ENCODE peak calls at places on chromosomes 6 and 20, in ten cellular contexts. M is lower lobe of right lung, N is ascending aorta, E is left ventricle myocardium inferior, B is fibroblast of lung, T is heart right ventricle, J is psoas muscle, L is colonic mucosa, X is heart left ventricle, H is cardiac muscle cell. O is an unnamed sample.

GRCh38 chr20:21100590-21101452 is 5.3 kb downstream of the LINC00237 start:
- DNase-seq in M (peak; percentile 55), L (peak; percentile 23), E (no peak), J (no peak), B (peak; percentile 66), N (no peak), H (no peak), X (no peak), T (no peak), O (no peak)

GRCh38 chr6:138815797-138816528 is 20.1 kb downstream of the ECT2L start:
- DNase-seq in T (no peak), B (peak; percentile 84), M (no peak), J (no peak), H (peak; percentile 61), E (no peak), L (peak; percentile 25), N (no peak), X (no peak), O (no peak)

GRCh38 chr6:11779308-11780096 is 899 bp upstream of the ADTRP start:
- DNase-seq in M (peak; percentile 67), L (peak; percentile 44), X (no peak), E (no peak), B (no peak), J (no peak), T (no peak), H (no peak), N (peak; percentile 22), O (no peak)

GRCh38 chr6:43773050-43773956 is 3.3 kb downstream of the VEGFA start:
- DNase-seq in E (peak; percentile 58), M (peak; percentile 76), T (peak; percentile 54), J (peak; percentile 66), X (peak; percentile 77), N (no peak), H (peak; percentile 72), L (peak; percentile 86), B (peak; percentile 67), O (no peak)

GRCh38 chr6:20763311-20763710 is 229.1 kb downstream of the CDKAL1 start:
- DNase-seq in L (no peak), M (no peak), N (no peak), T (no peak), H (no peak), E (no peak), X (no peak), B (no peak), J (no peak), O (no peak)

GRCh38 chr20:46681032-46681854 is 8.0 kb downstream of the TP53RK start:
- DNase-seq in E (peak; percentile 40), M (no peak), X (no peak), T (no peak), H (peak; percentile 68), B (peak; percentile 58), N (no peak), L (peak; percentile 79), J (no peak), O (peak; percentile 59)

GRCh38 chr6:47426524-47427302 is 50.9 kb upstream of the CD2AP start:
- DNase-seq in X (no peak), J (no peak), N (no peak), H (no peak), E (no peak), L (no peak), M (no peak), B (no peak), T (no peak), O (no peak)

GRCh38 chr6:138115877-138116660 is 8.8 kb upstream of the PERP start:
- DNase-seq in T (peak; percentile 34), M (peak; percentile 60), J (peak; percentile 26), N (no peak), L (peak; percentile 44), B (peak; percentile 81), X (peak; percentile 50), H (peak; percentile 83), E (no peak), O (no peak)

GRCh38 chr6:25952535-25952934 is 10.1 kb upstream of the TRIM38 start:
- DNase-seq in L (no peak), T (no peak), B (no peak), M (no peak), E (no peak), H (no peak), N (no peak), X (no peak), J (no peak), O (no peak)

GRCh38 chr20:43963872-43964791 is 49.5 kb downstream of the TOX2 start:
- DNase-seq in H (no peak), E (peak; percentile 63), X (peak; percentile 58), N (no peak), T (peak; percentile 42), L (no peak), J (peak; percentile 44), B (peak; percentile 79), M (no peak), O (no peak)

GRCh38 chr6:27669798-27670301 is 196.9 kb upstream of the ZNF184 start:
- DNase-seq in M (no peak), N (no peak), H (no peak), B (no peak), J (no peak), E (no peak), L (no peak), T (no peak), X (no peak), O (no peak)

GRCh38 chr6:150659046-150659763 is 59.5 kb downstream of the PLEKHG1 start:
- DNase-seq in L (no peak), X (no peak), J (no peak), E (no peak), N (no peak), M (no peak), H (no peak), T (no peak), B (no peak), O (no peak)

GRCh38 chr6:163170294-163170883 is 244.1 kb upstream of the QKI start:
- DNase-seq in E (no peak), L (no peak), H (no peak), J (no peak), X (no peak), B (no peak), N (no peak), T (no peak), M (no peak), O (no peak)

GRCh38 chr6:5652738-5653137 is 354.0 kb downstream of the NRN1 start:
- DNase-seq in X (no peak), E (no peak), N (no peak), T (no peak), B (no peak), M (no peak), L (no peak), H (no peak), J (no peak), O (no peak)

DNA sequence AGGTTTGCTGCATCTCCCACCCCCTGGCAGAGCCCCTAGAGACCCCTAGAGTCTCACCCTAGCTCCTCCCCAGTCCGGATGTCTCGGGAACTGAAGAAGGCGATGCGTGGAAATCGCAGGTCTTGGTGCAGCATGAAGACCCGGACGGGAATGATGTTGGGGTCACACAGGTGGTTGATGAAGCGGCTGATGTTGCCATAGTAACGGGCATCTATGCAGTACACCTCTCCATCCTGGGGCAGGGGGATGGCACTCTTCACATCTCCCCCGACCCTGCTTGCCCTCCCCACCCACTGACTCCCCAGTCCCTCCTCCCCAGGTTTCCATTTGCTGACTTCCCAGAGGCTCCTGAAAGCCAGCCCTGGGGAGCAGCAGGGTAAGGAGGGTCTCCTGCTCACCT is 1.8 kb upstream of the SLC44A4 start:
- DNase-seq in T (no peak), L (no peak), J (no peak), E (no peak), B (no peak), N (no peak), M (no peak), X (no peak), H (no peak), O (no peak)
- H3K9me3 ChIP-seq in T (no peaks in the 10 kb centered on the region), L (no peaks in the 10 kb centered on the region), J (no peaks in the 10 kb centered on the region), E (no peaks in the 10 kb centered on the region), B (no peaks in the 10 kb centered on the region), N (no peaks in the 10 kb centered on the region), M (no peaks in the 10 kb centered on the region), X (no peaks in the 10 kb centered on the region), H (no peaks in the 10 kb centered on the region), O (no peaks in the 10 kb centered on the region)

DNA sequence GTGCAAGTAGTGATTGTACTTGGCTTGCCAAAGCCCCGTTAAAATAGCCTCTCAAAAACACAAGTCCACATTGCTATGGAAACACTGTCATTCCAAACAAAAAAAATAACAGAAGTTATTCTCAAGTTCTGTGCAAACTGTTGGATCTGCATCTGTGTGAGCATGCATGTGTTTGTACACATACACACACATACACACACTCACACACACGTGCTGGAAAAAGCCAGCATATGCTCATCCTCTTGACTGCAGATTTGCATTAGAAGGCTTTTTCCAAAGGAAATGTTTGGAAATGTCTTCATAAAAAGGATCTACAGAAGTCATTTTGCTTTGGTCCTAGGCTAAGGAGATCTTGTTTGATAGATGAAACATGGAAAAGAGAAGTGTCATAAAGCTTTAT is 13.4 kb upstream of the CBLN4 start:
- DNase-seq in B (no peak), H (no peak), T (no peak), E (no peak), J (no peak), X (no peak), N (no peak), M (no peak), L (no peak), O (no peak)
- H3K9me3 ChIP-seq in B (no peaks in the 10 kb centered on the region), H (no peaks in the 10 kb centered on the region), T (no peaks in the 10 kb centered on the region), E (no peaks in the 10 kb centered on the region), J (no peaks in the 10 kb centered on the region), X (no peaks in the 10 kb centered on the region), N (no peaks in the 10 kb centered on the region), M (no peaks in the 10 kb centered on the region), L (no peaks in the 10 kb centered on the region), O (no peaks in the 10 kb centered on the region)

GRCh38 chr6:96301781-96302180 is 219.8 kb upstream of the UFL1 start:
- DNase-seq in M (no peak), H (no peak), E (no peak), X (no peak), T (no peak), N (no peak), B (no peak), L (no peak), J (no peak), O (no peak)
- H3K9me3 ChIP-seq in M (no peaks in the 10 kb centered on the region), H (no peaks in the 10 kb centered on the region), E (peaks cover 9% of the 10 kb centered on the region), X (no peaks in the 10 kb centered on the region), T (no peaks in the 10 kb centered on the region), N (no peaks in the 10 kb centered on the region), B (no peaks in the 10 kb centered on the region), L (no peaks in the 10 kb centered on the region), J (no peaks in the 10 kb centered on the region), O (no peaks in the 10 kb centered on the region)

GRCh38 chr20:25353368-25353753 is 37.3 kb downstream of the ABHD12 start:
- DNase-seq in N (no peak), H (no peak), J (no peak), L (no peak), B (no peak), T (no peak), M (no peak), X (no peak), E (no peak), O (no peak)

GRCh38 chr20:25355866-25356265 is 34.8 kb downstream of the ABHD12 start:
- DNase-seq in X (no peak), M (no peak), L (no peak), E (no peak), T (no peak), H (no peak), N (no peak), J (no peak), B (no peak), O (no peak)

GRCh38 chr20:25353754-25354705 is 36.6 kb downstream of the ABHD12 start:
- DNase-seq in L (no peak), H (no peak), T (no peak), M (no peak), J (no peak), B (no peak), X (no peak), N (no peak), E (no peak), O (no peak)

GRCh38 chr20:25356294-25356933 is 34.2 kb downstream of the ABHD12 start:
- DNase-seq in M (no peak), H (no peak), X (no peak), J (no peak), B (no peak), E (no peak), N (no peak), L (no peak), T (no peak), O (no peak)

GRCh38 chr20:25355191-25355590 is 35.4 kb downstream of the ABHD12 start:
- DNase-seq in E (no peak), H (no peak), M (no peak), L (no peak), T (no peak), X (no peak), J (no peak), N (no peak), B (no peak), O (no peak)
- H3K9me3 ChIP-seq in E (no peaks in the 10 kb centered on the region), H (no peaks in the 10 kb centered on the region), M (no peaks in the 10 kb centered on the region), L (no peaks in the 10 kb centered on the region), T (no peaks in the 10 kb centered on the region), X (no peaks in the 10 kb centered on the region), J (no peaks in the 10 kb centered on the region), N (no peaks in the 10 kb centered on the region), B (no peaks in the 10 kb centered on the region), O (no peaks in the 10 kb centered on the region)

O was measured in T-helper 17 cell.